ENCODE peak calls at places on chromosomes 2 and 18, in six cellular contexts. Q is right lobe of liver, U is psoas muscle, C is endodermal cell, I is WTC11, M is fibroblast of lung. T is an unnamed sample.

GRCh38 chr2:74496997-74497776 is 2.2 kb downstream of the LBX2 start:
- DNase-seq in Q (no peak), U (no peak), C (no peak), I (no peak), M (no peak), T (no peak)

GRCh38 chr2:39623916-39624315 is 41.8 kb upstream of the TMEM178A start:
- DNase-seq in Q (no peak), U (no peak), C (no peak), I (no peak), M (peak), T (no peak)

GRCh38 chr18:57831597-57832377 is 28.7 kb upstream of the ATP8B1 start:
- DNase-seq in Q (no peak), U (no peak), C (no peak), I (no peak), M (no peak), T (no peak)

GRCh38 chr2:72972744-72973535 is 55.6 kb downstream of the EMX1 start:
- DNase-seq in Q (no peak), U (peak), C (no peak), I (no peak), M (no peak), T (no peak)

GRCh38 chr2:235000426-235001236 is 48.8 kb downstream of the SH3BP4 start:
- DNase-seq in Q (peak), U (peak), C (no peak), I (no peak), M (no peak), T (no peak)

GRCh38 chr18:44895176-44895798 is 214.6 kb downstream of the SETBP1 start:
- DNase-seq in Q (no peak), U (no peak), C (no peak), I (no peak), M (peak), T (peak)

GRCh38 chr2:240916571-240917008 is 10.5 kb downstream of the CROCC2 start:
- DNase-seq in Q (peak), U (peak), C (peak), I (peak), M (peak), T (no peak)

GRCh38 chr2:74302865-74303264 is 40.4 kb downstream of the SLC4A5 start:
- DNase-seq in Q (no peak), U (no peak), C (no peak), I (no peak), M (no peak), T (no peak)

GRCh38 chr2:223513771-223514455 is 88.2 kb downstream of the SCG2 start:
- DNase-seq in Q (no peak), U (no peak), C (no peak), I (no peak), M (peak), T (no peak)

GRCh38 chr18:58805482-58806187 is 59.0 kb upstream of the ZNF532 start:
- DNase-seq in Q (no peak), U (no peak), C (no peak), I (no peak), M (no peak), T (no peak)

GRCh38 chr2:85347554-85347953 is 6.8 kb downstream of the RETSAT start:
- DNase-seq in Q (no peak), U (no peak), C (no peak), I (no peak), M (no peak), T (no peak)

GRCh38 chr18:34223164-34223892 is 1.4 kb downstream of the NOL4 start:
- DNase-seq in Q (peak), U (no peak), C (peak), I (peak), M (no peak), T (peak)

GRCh38 chr2:221374234-221374633 is 197.9 kb downstream of the EPHA4 start:
- DNase-seq in Q (no peak), U (no peak), C (no peak), I (no peak), M (no peak), T (no peak)

GRCh38 chr2:232540441-232541041 is 1.0 kb downstream of the CHRNG start:
- DNase-seq in Q (peak), U (peak), C (no peak), I (no peak), M (no peak), T (no peak)

GRCh38 chr18:2967820-2968219 is 45.1 kb downstream of the LPIN2 start:
- DNase-seq in Q (no peak), U (no peak), C (no peak), I (no peak), M (no peak), T (no peak)

GRCh38 chr2:16626497-16626896 is 39.1 kb downstream of the CYRIA start:
- DNase-seq in Q (no peak), U (peak), C (no peak), I (no peak), M (peak), T (no peak)

GRCh38 chr2:220064282-220065042 is 437.0 kb downstream of the SLC4A3 start:
- DNase-seq in Q (no peak), U (no peak), C (no peak), I (no peak), M (no peak), T (no peak)

GRCh38 chr2:4134881-4135565 is 431.6 kb downstream of the DCDC2C start:
- DNase-seq in Q (no peak), U (no peak), C (no peak), I (no peak), M (no peak), T (no peak)

GRCh38 chr2:173231042-173231441 is 123.6 kb upstream of the CDCA7 start:
- DNase-seq in Q (peak), U (no peak), C (no peak), I (no peak), M (no peak), T (no peak)

GRCh38 chr2:187580462-187581124 is 26.4 kb upstream of the TFPI start:
- DNase-seq in Q (no peak), U (no peak), C (no peak), I (no peak), M (peak), T (peak)

GRCh38 chr18:79396431-79397287 is 929 bp downstream of the NFATC1 start:
- DNase-seq in Q (peak), U (peak), C (peak), I (peak), M (peak), T (peak)

GRCh38 chr18:3985664-3986063 is 469.4 kb downstream of the DLGAP1 start:
- DNase-seq in Q (no peak), U (no peak), C (no peak), I (no peak), M (peak), T (no peak)

GRCh38 chr2:7427293-7428060 is 510.3 kb downstream of the RNF144A start:
- DNase-seq in Q (no peak), U (no peak), C (peak), I (no peak), M (peak), T (peak)

GRCh38 chr18:22113144-22113813 is 56.1 kb upstream of the GATA6 start:
- DNase-seq in Q (peak), U (peak), C (no peak), I (no peak), M (no peak), T (no peak)

GRCh38 chr2:24971300-24971549 is 530 bp downstream of the DNAJC27 start:
- DNase-seq in Q (no peak), U (no peak), C (no peak), I (no peak), M (no peak), T (no peak)

GRCh38 chr2:215760526-215760925 is 252.8 kb downstream of the MREG start:
- DNase-seq in Q (no peak), U (no peak), C (no peak), I (no peak), M (peak), T (no peak)

GRCh38 chr2:10169581-10169980 is 47.0 kb downstream of the RRM2 start:
- DNase-seq in Q (no peak), U (no peak), C (peak), I (no peak), M (peak), T (no peak)

GRCh38 chr2:134764164-134764563 is 45.4 kb upstream of the TMEM163 start:
- DNase-seq in Q (no peak), U (no peak), C (no peak), I (no peak), M (peak), T (no peak)

GRCh38 chr18:12428923-12429322 is 21.2 kb downstream of the PRELID3A start:
- DNase-seq in Q (no peak), U (no peak), C (no peak), I (no peak), M (no peak), T (no peak)

GRCh38 chr2:134216152-134216829 is 37.6 kb upstream of the MGAT5 start:
- DNase-seq in Q (no peak), U (no peak), C (no peak), I (no peak), M (no peak), T (no peak)

GRCh38 chr2:141021109-141021508 is 1109.7 kb downstream of the LRP1B start:
- DNase-seq in Q (no peak), U (no peak), C (no peak), I (no peak), M (peak), T (no peak)

GRCh38 chr2:134611316-134611715 is 107.5 kb downstream of the TMEM163 start:
- DNase-seq in Q (no peak), U (no peak), C (no peak), I (no peak), M (no peak), T (no peak)

GRCh38 chr2:169799555-169799954 is 884 bp downstream of the SSB start:
- DNase-seq in Q (no peak), U (no peak), C (no peak), I (no peak), M (peak), T (peak)

GRCh38 chr18:29644276-29644675 is 1398.3 kb downstream of the DSC3 start:
- DNase-seq in Q (no peak), U (no peak), C (no peak), I (no peak), M (peak), T (no peak)

GRCh38 chr2:191262436-191262835 is 17.2 kb downstream of the MYO1B start:
- DNase-seq in Q (no peak), U (no peak), C (no peak), I (no peak), M (no peak), T (no peak)

GRCh38 chr2:157052685-157053224 is 204.8 kb upstream of the GALNT5 start:
- DNase-seq in Q (no peak), U (no peak), C (no peak), I (no peak), M (peak), T (no peak)

GRCh38 chr18:2223394-2223793 is 347.9 kb downstream of the METTL4 start:
- DNase-seq in Q (no peak), U (no peak), C (no peak), I (no peak), M (peak), T (no peak)

GRCh38 chr2:45607701-45608100 is 3.4 kb downstream of the SRBD1 start:
- DNase-seq in Q (no peak), U (no peak), C (no peak), I (no peak), M (peak), T (no peak)
- TF ChIP-seq CTCF in Q (peak), U (peak), C (peak), I (peak), M (peak), T (no peak)

GRCh38 chr18:56298935-56299334 is 339.5 kb downstream of the TXNL1 start:
- DNase-seq in Q (no peak), U (no peak), C (no peak), I (no peak), M (peak), T (no peak)
- TF ChIP-seq CTCF in Q (no peak), U (no peak), C (peak), I (no peak), M (peak), T (no peak)

GRCh38 chr2:37894601-37895000 is 30.5 kb upstream of the RMDN2 start:
- DNase-seq in Q (no peak), U (no peak), C (no peak), I (no peak), M (peak), T (no peak)

GRCh38 chr2:37895135-37895534 is 30.0 kb upstream of the RMDN2 start:
- DNase-seq in Q (no peak), U (no peak), C (no peak), I (no peak), M (no peak), T (no peak)

GRCh38 chr2:37897511-37897910 is 27.6 kb upstream of the RMDN2 start:
- DNase-seq in Q (no peak), U (no peak), C (no peak), I (no peak), M (no peak), T (no peak)

GRCh38 chr2:37898448-37898847 is 26.6 kb upstream of the RMDN2 start:
- DNase-seq in Q (no peak), U (no peak), C (no peak), I (no peak), M (no peak), T (no peak)

DNA sequence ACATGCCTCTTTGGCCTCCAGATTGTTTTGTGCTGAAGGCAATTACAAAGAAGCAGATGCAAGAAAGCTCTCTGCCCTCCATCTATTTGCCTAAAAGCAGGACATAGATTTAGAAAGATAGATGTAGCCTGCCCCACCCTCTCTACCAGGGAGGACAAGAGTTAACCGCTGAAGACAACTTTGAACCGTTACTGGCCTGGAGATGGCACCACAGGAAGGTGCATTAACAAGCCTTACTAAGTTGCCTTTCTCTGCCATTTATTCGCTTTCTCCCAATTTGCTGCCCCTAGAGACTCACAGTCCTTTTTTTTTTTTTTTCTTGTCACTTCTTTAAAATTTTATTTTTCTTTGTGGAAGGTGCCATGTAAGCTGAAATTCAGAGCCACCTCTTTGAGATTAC is 28.8 kb upstream of the RMDN2 start:
- DNase-seq in Q (no peak), U (no peak), C (peak), I (no peak), M (no peak), T (no peak)
- TF ChIP-seq CTCF in Q (peak), U (no peak), C (peak), I (no peak), M (no peak), T (peak)

DNA sequence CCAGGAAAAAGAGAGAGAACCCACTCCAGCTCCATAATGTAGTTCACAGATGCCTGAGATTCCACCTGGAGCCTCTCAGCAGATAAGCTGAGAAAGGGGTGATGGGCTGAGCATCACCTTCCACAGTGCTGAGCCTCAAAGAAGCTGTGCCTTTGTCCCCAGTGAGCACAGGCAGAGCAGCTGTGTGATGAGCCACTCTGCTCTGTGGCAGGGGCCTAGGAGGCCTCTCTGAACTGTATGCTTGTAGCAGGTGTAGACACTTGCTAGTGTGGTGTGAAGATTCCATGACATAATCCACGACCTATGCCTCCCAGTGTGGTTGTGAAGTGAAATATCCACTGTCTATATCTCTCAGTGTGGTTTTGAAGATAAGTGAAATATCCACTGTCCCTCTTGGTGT is 70.4 kb upstream of the MGAT4A start:
- DNase-seq in Q (no peak), U (no peak), C (no peak), I (no peak), M (no peak), T (no peak)
- TF ChIP-seq CTCF in Q (no peak), U (no peak), C (no peak), I (no peak), M (no peak), T (no peak)

GRCh38 chr18:47595816-47596501 is 334.5 kb downstream of the SMAD2 start:
- DNase-seq in Q (no peak), U (no peak), C (peak), I (peak), M (no peak), T (peak)
- TF ChIP-seq CTCF in Q (peak), U (no peak), C (peak), I (peak), M (no peak), T (peak)